ENCODE peak calls at places on chromosomes 12 and 14, in seven cellular contexts. One of them, this sample, is unnamed.

GRCh38 chr12:69570000-69570516 is 15.2 kb upstream of the CCT2 start:
- DNase-seq in non-pigmented ciliary epithelial cell: no peak
- DNase-seq in myocyte: no peak
- DNase-seq in GM13977: no peak
- DNase-seq in GM12865: no peak
- DNase-seq in T follicular helper cell: no peak
- DNase-seq in naive B cell: no peak
- DNase-seq in this sample: peak; percentile 79

GRCh38 chr14:30657606-30658163 is 35.6 kb downstream of the SCFD1 start:
- DNase-seq in GM12865: no peak
- DNase-seq in non-pigmented ciliary epithelial cell: no peak
- DNase-seq in GM13977: no peak
- DNase-seq in naive B cell: no peak
- DNase-seq in myocyte: no peak
- DNase-seq in T follicular helper cell: no peak
- DNase-seq in this sample: peak; percentile 5

GRCh38 chr14:50619569-50620141 is 48.5 kb downstream of the SAV1 start:
- DNase-seq in naive B cell: peak; percentile 29
- DNase-seq in GM12865: peak; percentile 66
- DNase-seq in GM13977: no peak
- DNase-seq in myocyte: peak; percentile 57
- DNase-seq in T follicular helper cell: no peak
- DNase-seq in non-pigmented ciliary epithelial cell: peak; percentile 26
- DNase-seq in this sample: peak; percentile 58

GRCh38 chr12:115543269-115543668 is 734.2 kb downstream of the MED13L start:
- DNase-seq in non-pigmented ciliary epithelial cell: no peak
- DNase-seq in myocyte: no peak
- DNase-seq in GM12865: no peak
- DNase-seq in T follicular helper cell: no peak
- DNase-seq in naive B cell: no peak
- DNase-seq in GM13977: no peak
- DNase-seq in this sample: peak; percentile 1

GRCh38 chr12:132030367-132031038 is 80.8 kb downstream of the EP400 start:
- DNase-seq in T follicular helper cell: no peak
- DNase-seq in myocyte: no peak
- DNase-seq in GM13977: no peak
- DNase-seq in naive B cell: no peak
- DNase-seq in GM12865: no peak
- DNase-seq in non-pigmented ciliary epithelial cell: no peak
- DNase-seq in this sample: peak; percentile 55

GRCh38 chr12:19263666-19264065 is 134.1 kb downstream of the PLEKHA5 start:
- DNase-seq in naive B cell: no peak
- DNase-seq in myocyte: no peak
- DNase-seq in non-pigmented ciliary epithelial cell: no peak
- DNase-seq in GM12865: no peak
- DNase-seq in GM13977: no peak
- DNase-seq in T follicular helper cell: no peak
- DNase-seq in this sample: no peak

GRCh38 chr12:87924149-87924548 is 105.1 kb downstream of the C12orf50 start:
- DNase-seq in T follicular helper cell: no peak
- DNase-seq in GM13977: no peak
- DNase-seq in non-pigmented ciliary epithelial cell: no peak
- DNase-seq in naive B cell: no peak
- DNase-seq in GM12865: no peak
- DNase-seq in myocyte: peak; percentile 50
- DNase-seq in this sample: peak; percentile 58

GRCh38 chr12:65100140-65100539 is 21.0 kb downstream of the WIF1 start:
- DNase-seq in GM13977: no peak
- DNase-seq in myocyte: peak; percentile 33
- DNase-seq in GM12865: peak; percentile 24
- DNase-seq in naive B cell: no peak
- DNase-seq in T follicular helper cell: no peak
- DNase-seq in non-pigmented ciliary epithelial cell: no peak
- DNase-seq in this sample: peak; percentile 63

GRCh38 chr12:121778567-121779421 is 14.7 kb downstream of the RHOF start:
- DNase-seq in myocyte: no peak
- DNase-seq in naive B cell: no peak
- DNase-seq in GM13977: no peak
- DNase-seq in T follicular helper cell: no peak
- DNase-seq in GM12865: no peak
- DNase-seq in non-pigmented ciliary epithelial cell: no peak
- DNase-seq in this sample: no peak

GRCh38 chr14:99511421-99512109 is 30.4 kb downstream of the CCNK start:
- DNase-seq in T follicular helper cell: no peak
- DNase-seq in myocyte: no peak
- DNase-seq in naive B cell: no peak
- DNase-seq in non-pigmented ciliary epithelial cell: no peak
- DNase-seq in GM12865: no peak
- DNase-seq in GM13977: no peak
- DNase-seq in this sample: no peak

This sample was measured in LHCN-M2.